ENCODE peak calls at places on chromosomes 7 and 10, in five cellular contexts. L, B, S, F and W are unnamed samples.

GRCh38 chr7:25753837-25754236 is 398.2 kb upstream of the NFE2L3 start:
- DNase-seq in L (no peak), B (no peak), S (no peak), F (no peak), W (no peak)

GRCh38 chr7:105885386-105886111 is 9.2 kb upstream of the ATXN7L1 start:
- DNase-seq in L (no peak), B (no peak), S (no peak), F (no peak), W (no peak)

GRCh38 chr7:32217841-32218467 is 147.7 kb upstream of the PDE1C start:
- DNase-seq in L (no peak), B (no peak), S (no peak), F (peak), W (no peak)

GRCh38 chr10:6841746-6842145 is 261.7 kb upstream of the PRKCQ start:
- DNase-seq in L (no peak), B (no peak), S (no peak), F (no peak), W (no peak)

GRCh38 chr7:143384741-143385631 is 3.8 kb downstream of the ZYX start:
- DNase-seq in L (no peak), B (no peak), S (no peak), F (no peak), W (no peak)

GRCh38 chr10:103479135-103479534 is at the start of gene CALHM3:
- DNase-seq in L (no peak), B (no peak), S (no peak), F (no peak), W (no peak)

GRCh38 chr7:135235841-135236240 is 2.2 kb downstream of the STRA8 start:
- DNase-seq in L (no peak), B (no peak), S (no peak), F (no peak), W (no peak)

GRCh38 chr7:104933433-104934074 is 80.5 kb upstream of the KMT2E start:
- DNase-seq in L (no peak), B (no peak), S (no peak), F (no peak), W (no peak)

GRCh38 chr7:131284702-131285419 is 42.8 kb upstream of the MKLN1 start:
- DNase-seq in L (no peak), B (peak), S (no peak), F (no peak), W (no peak)

GRCh38 chr7:28755255-28755654 is 202.9 kb downstream of the TRIL start:
- DNase-seq in L (no peak), B (no peak), S (no peak), F (no peak), W (no peak)

GRCh38 chr7:41027428-41028115 is 675.3 kb downstream of the INHBA start:
- DNase-seq in L (no peak), B (no peak), S (peak), F (no peak), W (no peak)

GRCh38 chr7:129037585-129037984 is 17.3 kb downstream of the TNPO3 start:
- DNase-seq in L (no peak), B (no peak), S (no peak), F (no peak), W (no peak)

GRCh38 chr7:138665249-138665648 is 35.9 kb downstream of the SVOPL start:
- DNase-seq in L (no peak), B (no peak), S (no peak), F (no peak), W (no peak)

GRCh38 chr10:58590152-58590551 is 77.5 kb downstream of the BICC1 start:
- DNase-seq in L (no peak), B (no peak), S (peak), F (no peak), W (no peak)

GRCh38 chr10:128774979-128775378 is 648.8 kb upstream of the MKI67 start:
- DNase-seq in L (no peak), B (no peak), S (no peak), F (no peak), W (no peak)

GRCh38 chr7:97480700-97481410 is 251.0 kb upstream of the TAC1 start:
- DNase-seq in L (no peak), B (no peak), S (no peak), F (peak), W (no peak)

GRCh38 chr10:10658157-10658556 is 359.5 kb upstream of the CELF2 start:
- DNase-seq in L (no peak), B (no peak), S (no peak), F (no peak), W (no peak)

GRCh38 chr10:36578306-36578705 is 547.1 kb upstream of the ANKRD30A start:
- DNase-seq in L (no peak), B (no peak), S (peak), F (no peak), W (no peak)

GRCh38 chr10:103513383-103514060 is 20.0 kb downstream of the NEURL1 start:
- DNase-seq in L (peak), B (no peak), S (no peak), F (no peak), W (no peak)

GRCh38 chr7:35749548-35749947 is 51.3 kb upstream of the SEPTIN7 start:
- DNase-seq in L (no peak), B (no peak), S (no peak), F (no peak), W (no peak)

GRCh38 chr10:122476034-122476695 is 14.8 kb downstream of the HTRA1 start:
- DNase-seq in L (no peak), B (no peak), S (no peak), F (no peak), W (no peak)

GRCh38 chr7:128405345-128406146 is 4.2 kb downstream of the IMPDH1 start:
- DNase-seq in L (peak), B (no peak), S (no peak), F (peak), W (peak)

GRCh38 chr7:31776616-31777015 is 89.6 kb downstream of the PPP1R17 start:
- DNase-seq in L (no peak), B (no peak), S (no peak), F (no peak), W (no peak)

GRCh38 chr10:132364594-132364970 is 32.4 kb upstream of the PWWP2B start:
- DNase-seq in L (peak), B (no peak), S (no peak), F (no peak), W (no peak)

GRCh38 chr7:105581066-105581811 is at the start of gene EFCAB10:
- DNase-seq in L (peak), B (no peak), S (no peak), F (peak), W (peak)

GRCh38 chr7:22824760-22825159 is 2.1 kb upstream of the TOMM7 start:
- DNase-seq in L (no peak), B (no peak), S (no peak), F (no peak), W (no peak)

GRCh38 chr7:22819476-22819875 is 3.2 kb downstream of the TOMM7 start:
- DNase-seq in L (no peak), B (no peak), S (no peak), F (no peak), W (no peak)

GRCh38 chr7:22823142-22823497 is 471 bp upstream of the TOMM7 start:
- DNase-seq in L (no peak), B (no peak), S (no peak), F (no peak), W (no peak)

GRCh38 chr7:22821702-22822485 is 755 bp downstream of the TOMM7 start:
- DNase-seq in L (no peak), B (no peak), S (no peak), F (no peak), W (no peak)

DNA sequence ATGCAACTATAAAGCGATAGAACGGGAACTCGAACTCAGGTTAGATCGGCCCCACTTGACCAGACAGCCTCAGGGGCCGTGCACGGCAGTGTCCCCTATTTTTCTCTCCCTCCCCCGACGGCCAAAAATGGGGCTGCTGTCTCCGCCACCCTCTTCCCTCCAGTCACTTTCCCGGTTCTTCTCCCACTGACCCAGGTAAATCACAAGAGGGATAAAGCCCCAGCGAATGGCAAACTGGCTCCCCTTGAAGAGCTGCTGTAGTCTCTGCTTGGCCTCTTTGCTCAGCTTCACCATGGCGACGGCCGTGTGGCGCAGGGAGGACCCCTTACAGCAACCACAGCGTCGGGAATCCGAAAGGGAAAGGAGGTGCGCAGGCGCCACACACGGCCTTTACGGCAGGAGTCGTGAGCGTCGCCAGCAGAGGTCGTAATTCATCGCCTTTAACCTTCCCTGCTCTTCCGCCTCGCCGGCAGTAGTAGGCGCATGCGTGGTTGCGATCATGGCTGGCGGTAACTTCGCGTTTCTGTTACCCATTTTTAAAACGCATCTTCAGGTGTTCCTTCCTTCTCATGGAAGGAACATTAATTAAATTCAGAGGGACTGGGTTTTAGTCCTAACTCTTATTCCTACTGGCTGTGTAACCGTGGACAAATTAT is at the start of gene TOMM7:
- DNase-seq in L (peak), B (peak), S (peak), F (peak), W (peak)
- TF ChIP-seq CTCF in L (peak), B (no peak), S (no peak), F (peak), W (no peak)

DNA sequence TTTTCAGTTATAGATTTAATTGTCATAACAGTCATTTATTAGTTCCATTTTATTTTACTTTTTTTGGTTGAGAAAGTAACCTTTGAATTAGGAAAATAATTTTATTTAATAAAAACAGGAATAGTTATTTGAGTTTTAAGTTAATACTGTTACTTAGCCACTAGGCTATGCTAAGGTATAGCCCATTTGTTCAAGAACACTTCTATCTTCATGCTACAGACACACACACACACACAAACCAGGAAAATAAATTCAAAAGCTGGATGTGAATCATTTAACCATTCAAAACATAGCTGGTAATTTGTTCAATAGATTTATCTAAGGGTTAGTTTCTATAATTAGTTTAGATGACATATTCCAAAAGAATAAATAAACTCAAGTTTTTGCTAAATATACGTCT is 148.4 kb downstream of the RNF133 start:
- DNase-seq in L (no peak), B (no peak), S (no peak), F (no peak), W (no peak)
- TF ChIP-seq CTCF in L (no peak), B (no peak), S (no peak), F (no peak), W (no peak)

GRCh38 chr7:155843426-155844018 is 31.3 kb upstream of the SHH start:
- DNase-seq in L (no peak), B (no peak), S (no peak), F (no peak), W (no peak)

GRCh38 chr7:155844526-155844925 is 32.3 kb upstream of the SHH start:
- DNase-seq in L (no peak), B (no peak), S (no peak), F (no peak), W (no peak)

GRCh38 chr7:155842496-155843265 is 30.4 kb upstream of the SHH start:
- DNase-seq in L (no peak), B (no peak), S (no peak), F (no peak), W (no peak)

GRCh38 chr7:155845226-155845625 is 33.0 kb upstream of the SHH start:
- DNase-seq in L (no peak), B (no peak), S (no peak), F (no peak), W (no peak)

DNA sequence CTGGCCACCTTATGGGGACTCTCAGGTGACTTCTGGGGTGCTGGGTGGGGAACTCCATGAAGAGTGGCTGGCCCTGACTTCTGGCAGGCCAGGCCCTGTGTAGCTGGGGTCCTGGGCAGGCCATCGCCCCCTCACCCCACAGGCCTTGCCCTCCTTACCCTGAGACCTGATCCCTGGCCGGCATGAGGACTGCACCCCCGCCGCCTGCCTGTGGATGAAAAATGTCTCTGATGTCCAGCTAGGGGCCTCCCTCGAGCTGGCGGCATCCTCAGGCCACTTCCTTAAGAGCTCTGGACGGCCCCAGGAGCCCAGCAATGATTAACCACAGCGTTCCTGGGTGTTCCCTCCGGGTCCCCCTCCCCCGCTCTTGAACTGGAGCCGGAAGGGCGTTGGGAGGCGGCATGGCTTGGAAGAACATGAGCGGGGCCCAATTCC is 31.8 kb upstream of the SHH start:
- DNase-seq in L (no peak), B (no peak), S (no peak), F (no peak), W (no peak)
- TF ChIP-seq CTCF in L (no peak), B (no peak), S (no peak), F (no peak), W (no peak)

GRCh38 chr10:78029294-78030226 is at the start of gene POLR3A:
- DNase-seq in L (peak), B (peak), S (peak), F (peak), W (peak)
- TF ChIP-seq CTCF in L (peak), B (no peak), S (peak), F (peak), W (peak)

DNA sequence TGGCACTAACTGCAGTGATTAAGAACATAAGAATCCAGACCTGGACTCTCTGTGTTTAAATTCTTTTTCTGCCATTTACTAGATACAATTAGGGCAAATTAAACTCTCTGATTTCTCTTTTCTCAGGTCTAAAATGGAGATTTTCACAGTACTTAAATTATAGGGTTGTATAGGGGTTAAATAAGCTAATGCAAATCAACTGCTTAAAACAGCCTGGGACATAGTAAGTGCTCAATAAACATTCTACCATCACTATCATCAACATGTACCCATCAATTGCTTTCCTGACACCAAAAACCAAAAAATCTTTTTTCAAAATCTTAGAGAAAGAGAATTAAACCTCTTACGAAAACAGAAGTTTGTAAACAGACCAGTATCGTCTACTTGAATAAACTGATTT is 4.5 kb downstream of the ZNF800 start:
- DNase-seq in L (no peak), B (no peak), S (no peak), F (no peak), W (no peak)
- TF ChIP-seq CTCF in L (no peak), B (no peak), S (no peak), F (no peak), W (no peak)

GRCh38 chr10:91740353-91740924 is 57.8 kb upstream of the TNKS2 start:
- DNase-seq in L (no peak), B (no peak), S (no peak), F (no peak), W (no peak)

GRCh38 chr10:91743460-91743859 is 54.8 kb upstream of the TNKS2 start:
- DNase-seq in L (no peak), B (no peak), S (no peak), F (no peak), W (no peak)

GRCh38 chr10:91742189-91742588 is 56.0 kb upstream of the TNKS2 start:
- DNase-seq in L (no peak), B (no peak), S (no peak), F (no peak), W (no peak)

GRCh38 chr10:91745086-91745831 is 53.0 kb upstream of the TNKS2 start:
- DNase-seq in L (no peak), B (no peak), S (no peak), F (no peak), W (no peak)
- TF ChIP-seq CTCF in L (no peak), B (no peak), S (peak), F (no peak), W (no peak)

DNA sequence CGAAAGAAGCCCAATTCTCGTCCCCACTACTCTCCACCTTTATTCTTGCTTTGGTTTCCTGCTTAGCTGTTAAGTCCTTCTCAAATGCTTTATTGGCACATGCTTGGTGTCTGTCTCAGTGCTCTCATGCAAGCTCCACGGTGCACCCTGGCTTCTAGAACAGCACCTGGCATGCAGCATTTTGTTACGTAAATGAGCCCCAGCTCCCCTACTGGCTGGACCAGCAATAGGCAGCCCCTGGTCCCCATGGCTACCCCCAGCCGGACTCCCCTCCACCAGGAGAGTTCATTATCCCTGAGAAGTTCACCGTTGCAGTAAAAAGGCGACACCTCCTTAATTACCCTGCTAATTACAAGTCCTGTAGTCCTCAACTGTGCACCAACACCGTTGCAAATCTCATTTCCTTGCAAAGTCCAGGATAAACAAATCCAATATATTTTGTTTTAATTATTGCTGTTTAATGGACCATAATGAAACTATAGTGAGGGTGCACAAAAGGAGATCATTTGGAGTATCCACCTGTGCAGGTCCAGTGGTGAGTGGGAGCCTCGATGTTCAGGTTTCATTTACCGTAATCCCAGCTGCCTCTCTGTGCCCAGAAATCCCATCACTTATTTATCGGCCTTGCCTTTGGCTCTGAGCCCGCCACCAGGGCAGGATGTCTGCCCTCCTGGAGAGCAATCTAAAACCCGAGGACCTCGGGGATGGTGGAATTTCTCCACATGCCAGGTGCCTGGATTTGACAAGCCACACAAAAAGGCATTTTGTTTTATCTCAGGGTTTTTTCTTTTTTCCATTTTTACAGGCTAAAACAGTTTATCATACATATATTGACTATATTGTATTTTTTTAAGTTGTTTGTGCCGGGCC is 12.8 kb upstream of the DRGX start:
- DNase-seq in L (no peak), B (no peak), S (no peak), F (no peak), W (no peak)
- TF ChIP-seq CTCF in L (no peak), B (no peak), S (peak), F (peak), W (no peak)

DNA sequence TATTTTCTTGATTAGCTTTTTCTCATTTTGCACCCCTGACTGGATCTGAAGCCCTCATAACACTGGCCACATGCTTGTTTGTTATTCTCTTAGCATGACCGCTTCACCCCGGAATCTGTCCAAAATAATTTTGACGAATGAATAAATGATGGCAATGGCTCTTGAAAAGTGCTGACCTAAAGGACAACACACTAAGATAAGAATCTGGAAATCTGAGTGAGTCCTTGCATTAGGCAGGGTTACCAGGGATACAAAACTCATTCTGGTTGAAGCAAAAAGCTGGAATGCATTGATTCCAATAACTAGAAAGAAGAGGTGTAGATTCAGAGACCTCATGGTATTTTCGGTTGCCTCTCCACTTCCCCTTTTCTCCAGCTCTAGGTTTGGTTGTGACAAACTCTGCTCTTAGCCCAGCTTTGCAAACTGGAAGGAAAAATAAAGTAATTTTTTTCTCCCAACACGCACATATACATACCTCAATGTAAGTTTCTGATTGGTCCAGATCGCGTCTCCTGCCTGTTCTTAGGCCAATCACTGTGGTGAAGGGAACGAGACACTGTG is 157.4 kb downstream of the SKIDA1 start:
- DNase-seq in L (peak), B (no peak), S (no peak), F (no peak), W (no peak)
- TF ChIP-seq CTCF in L (no peak), B (no peak), S (no peak), F (no peak), W (no peak)